ENCODE peak calls at places on chromosome 16, in four cellular contexts. One of them, this sample, is unnamed.

GRCh38 chr16:4699030-4699556 is 5.7 kb downstream of the NUDT16L1 start:
- DNase-seq in psoas muscle: peak; percentile 50
- DNase-seq in CD8-positive, alpha-beta memory T cell: peak; percentile 42
- DNase-seq in GM23248: no peak
- DNase-seq in this sample: no peak

GRCh38 chr16:88810166-88810867 is 1.4 kb downstream of the APRT start:
- DNase-seq in psoas muscle: peak; percentile 56
- DNase-seq in CD8-positive, alpha-beta memory T cell: no peak
- DNase-seq in GM23248: peak; percentile 45
- DNase-seq in this sample: peak; percentile 67

GRCh38 chr16:60485877-60486489 is 1550.3 kb downstream of the CDH8 start:
- DNase-seq in psoas muscle: no peak
- DNase-seq in CD8-positive, alpha-beta memory T cell: no peak
- DNase-seq in GM23248: no peak
- DNase-seq in this sample: no peak

GRCh38 chr16:3458852-3459361 is 15.4 kb downstream of the NAA60 start:
- DNase-seq in psoas muscle: no peak
- DNase-seq in CD8-positive, alpha-beta memory T cell: no peak
- DNase-seq in GM23248: peak; percentile 50
- DNase-seq in this sample: no peak

GRCh38 chr16:28092721-28093382 is 29.3 kb upstream of the GSG1L start:
- DNase-seq in psoas muscle: no peak
- DNase-seq in CD8-positive, alpha-beta memory T cell: no peak
- DNase-seq in GM23248: no peak
- DNase-seq in this sample: peak; percentile 13

GRCh38 chr16:67563708-67564468 is 1.6 kb downstream of the CTCF start:
- DNase-seq in psoas muscle: peak; percentile 83
- DNase-seq in CD8-positive, alpha-beta memory T cell: peak; percentile 56
- DNase-seq in GM23248: peak; percentile 86
- DNase-seq in this sample: no peak

GRCh38 chr16:55908641-55909040 is 33.5 kb upstream of the CES5A start:
- DNase-seq in psoas muscle: no peak
- DNase-seq in CD8-positive, alpha-beta memory T cell: no peak
- DNase-seq in GM23248: no peak
- DNase-seq in this sample: no peak

GRCh38 chr16:27426423-27427408 is 24.7 kb downstream of the IL21R start:
- DNase-seq in psoas muscle: no peak
- DNase-seq in CD8-positive, alpha-beta memory T cell: peak; percentile 88
- DNase-seq in GM23248: peak; percentile 94
- DNase-seq in this sample: no peak

GRCh38 chr16:80806957-80807356 is 2.6 kb upstream of the CDYL2 start:
- DNase-seq in psoas muscle: no peak
- DNase-seq in CD8-positive, alpha-beta memory T cell: peak; percentile 58
- DNase-seq in GM23248: peak; percentile 80
- DNase-seq in this sample: no peak

GRCh38 chr16:3838600-3839401 is 41.7 kb downstream of the CREBBP start:
- DNase-seq in psoas muscle: no peak
- DNase-seq in CD8-positive, alpha-beta memory T cell: no peak
- DNase-seq in GM23248: peak; percentile 16
- DNase-seq in this sample: no peak

GRCh38 chr16:58306327-58306726 is 11.5 kb upstream of the PRSS54 start:
- DNase-seq in psoas muscle: no peak
- DNase-seq in CD8-positive, alpha-beta memory T cell: peak; percentile 55
- DNase-seq in GM23248: peak; percentile 38
- DNase-seq in this sample: peak; percentile 31

GRCh38 chr16:35386619-35387018 is 1927.2 kb downstream of the TP53TG3F start:
- DNase-seq in psoas muscle: no peak
- DNase-seq in CD8-positive, alpha-beta memory T cell: no peak
- DNase-seq in GM23248: no peak
- DNase-seq in this sample: no peak
- H3K9me3 ChIP-seq in psoas muscle: no peaks in the 10 kb centered on the region
- H3K9me3 ChIP-seq in CD8-positive, alpha-beta memory T cell: no peaks in the 10 kb centered on the region
- H3K9me3 ChIP-seq in GM23248: no peaks in the 10 kb centered on the region
- H3K9me3 ChIP-seq in this sample: no peaks in the 10 kb centered on the region

DNA sequence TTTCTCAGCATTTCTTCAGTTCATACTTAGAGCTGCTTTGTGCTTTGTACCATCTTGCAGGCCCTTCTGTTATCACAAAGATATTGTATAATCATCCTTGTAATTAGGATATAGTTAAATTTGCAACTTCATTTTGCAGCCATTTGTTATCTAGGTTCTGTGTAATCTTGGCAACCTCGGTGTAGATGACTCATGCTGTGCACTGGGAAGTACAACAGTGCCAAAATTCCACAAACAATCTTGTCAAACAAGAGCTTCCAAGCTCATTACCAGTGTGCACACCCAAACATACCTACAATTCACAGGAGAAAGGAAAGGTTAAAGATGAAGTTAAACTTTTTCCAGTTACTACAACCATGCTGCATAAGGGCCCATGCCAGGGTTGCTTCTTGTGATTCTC is 1231.8 kb downstream of the CDH11 start:
- DNase-seq in psoas muscle: no peak
- DNase-seq in CD8-positive, alpha-beta memory T cell: no peak
- DNase-seq in GM23248: peak; percentile 30
- DNase-seq in this sample: no peak
- H3K9me3 ChIP-seq in psoas muscle: peaks cover 5% of the 10 kb centered on the region
- H3K9me3 ChIP-seq in CD8-positive, alpha-beta memory T cell: no peaks in the 10 kb centered on the region
- H3K9me3 ChIP-seq in GM23248: no peaks in the 10 kb centered on the region
- H3K9me3 ChIP-seq in this sample: no peaks in the 10 kb centered on the region

DNA sequence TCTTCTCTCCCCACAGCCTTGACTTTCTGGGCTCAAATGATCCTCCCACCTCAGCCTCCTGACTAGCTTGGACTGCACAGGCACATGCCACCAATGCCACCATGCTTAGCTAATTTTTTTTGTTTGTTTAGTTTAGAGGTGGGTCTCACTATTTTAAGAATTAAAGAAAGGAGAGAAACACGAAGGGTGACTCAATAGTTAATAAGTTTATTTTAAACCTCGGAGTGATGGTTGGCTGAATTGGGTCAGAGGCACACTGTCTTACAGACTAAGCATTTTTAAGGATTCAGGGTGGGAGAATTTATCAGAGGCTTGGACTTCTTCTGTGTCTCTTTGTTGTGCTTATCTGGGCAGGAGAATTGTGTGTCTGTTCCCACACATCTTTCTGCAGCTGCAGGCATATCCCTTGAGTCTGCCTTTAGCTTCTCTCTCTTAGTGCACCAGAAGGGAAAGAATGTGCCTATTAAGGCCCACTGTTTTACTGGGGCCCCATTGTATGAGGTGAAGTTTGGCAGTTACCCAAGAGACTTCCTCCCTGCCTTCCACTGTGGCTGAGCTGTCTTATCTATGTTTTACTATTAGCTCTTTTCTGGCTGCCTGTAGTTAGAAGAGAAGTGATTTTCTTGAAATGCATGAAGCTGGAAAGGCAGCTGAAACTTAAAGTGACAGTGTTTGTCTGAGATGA is 2172.0 kb downstream of the TP53TG3F start:
- DNase-seq in psoas muscle: no peak
- DNase-seq in CD8-positive, alpha-beta memory T cell: no peak
- DNase-seq in GM23248: no peak
- DNase-seq in this sample: no peak
- H3K9me3 ChIP-seq in psoas muscle: no peaks in the 10 kb centered on the region
- H3K9me3 ChIP-seq in CD8-positive, alpha-beta memory T cell: no peaks in the 10 kb centered on the region
- H3K9me3 ChIP-seq in GM23248: no peaks in the 10 kb centered on the region
- H3K9me3 ChIP-seq in this sample: no peaks in the 10 kb centered on the region

DNA sequence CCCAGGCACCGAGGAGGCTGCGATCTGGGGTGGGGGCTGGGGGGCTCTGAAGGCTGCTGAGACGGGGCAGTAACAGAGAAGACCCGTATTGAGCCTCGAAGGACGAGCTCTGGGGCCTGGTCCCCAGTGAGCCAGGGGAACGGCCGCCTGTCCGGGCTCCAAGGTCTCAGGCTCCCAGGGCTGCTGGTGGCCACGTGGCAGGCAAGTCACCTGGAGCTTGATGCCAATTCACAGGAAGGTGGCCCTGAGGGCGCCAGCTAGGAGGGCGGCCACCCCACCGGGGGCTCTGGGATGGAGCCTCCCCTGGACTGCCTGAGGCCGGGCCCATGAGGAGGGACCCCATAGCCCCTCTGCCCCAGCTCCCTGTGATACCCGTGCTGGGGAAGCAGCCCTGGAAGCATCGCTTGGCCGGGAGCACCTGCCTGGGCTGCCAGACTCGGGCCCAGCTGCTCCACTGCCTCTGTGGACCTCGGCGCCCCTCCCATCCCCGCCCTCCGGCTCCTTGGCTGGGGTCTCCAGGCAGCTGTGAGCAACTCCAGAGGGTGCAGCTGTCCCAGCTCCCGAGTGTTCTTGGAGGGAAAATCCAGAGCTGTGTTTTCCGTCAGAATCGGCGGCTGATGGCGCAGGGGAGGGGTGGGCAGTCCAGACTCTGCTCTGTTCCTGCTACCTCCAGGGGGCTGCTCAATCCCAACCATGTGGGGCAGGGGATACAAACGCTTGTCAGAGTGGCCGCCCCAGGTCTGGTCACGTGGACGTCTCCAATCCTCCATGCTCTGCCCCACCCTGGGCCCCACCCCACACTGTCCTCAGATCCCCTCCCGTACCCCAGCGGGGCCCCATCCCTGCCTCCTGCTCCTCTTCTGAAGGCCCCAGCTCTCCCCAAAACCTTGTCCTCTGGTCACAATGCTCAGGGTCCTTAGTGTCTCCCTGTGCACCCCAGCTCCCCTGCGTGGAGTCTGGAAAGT is 67.2 kb upstream of the GNG13 start:
- DNase-seq in psoas muscle: peak; percentile 42
- DNase-seq in CD8-positive, alpha-beta memory T cell: peak; percentile 38
- DNase-seq in GM23248: no peak
- DNase-seq in this sample: no peak
- H3K9me3 ChIP-seq in psoas muscle: no peaks in the 10 kb centered on the region
- H3K9me3 ChIP-seq in CD8-positive, alpha-beta memory T cell: no peaks in the 10 kb centered on the region
- H3K9me3 ChIP-seq in GM23248: no peaks in the 10 kb centered on the region
- H3K9me3 ChIP-seq in this sample: no peaks in the 10 kb centered on the region

DNA sequence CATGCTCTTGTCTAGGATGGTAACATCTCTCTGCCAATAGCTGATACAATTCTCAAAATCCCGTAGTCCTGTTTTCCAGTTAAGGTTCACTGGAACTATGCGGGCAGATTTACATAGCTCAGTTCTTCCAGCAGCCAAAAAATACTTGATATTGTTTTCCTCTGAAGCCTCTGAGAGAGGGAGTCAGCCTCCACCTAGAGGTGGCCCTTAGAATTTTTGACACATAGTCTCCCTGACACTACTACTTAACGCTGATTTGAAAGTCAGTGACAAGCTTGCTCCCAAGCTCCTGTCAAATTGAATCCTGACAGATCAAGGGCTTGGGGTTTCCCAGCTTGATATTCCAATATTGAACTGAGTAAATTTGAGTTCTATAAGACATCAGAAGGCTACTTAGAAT is 1780.1 kb downstream of the TP53TG3F start:
- DNase-seq in psoas muscle: no peak
- DNase-seq in CD8-positive, alpha-beta memory T cell: no peak
- DNase-seq in GM23248: no peak
- DNase-seq in this sample: no peak
- H3K9me3 ChIP-seq in psoas muscle: no peaks in the 10 kb centered on the region
- H3K9me3 ChIP-seq in CD8-positive, alpha-beta memory T cell: no peaks in the 10 kb centered on the region
- H3K9me3 ChIP-seq in GM23248: no peaks in the 10 kb centered on the region
- H3K9me3 ChIP-seq in this sample: no peaks in the 10 kb centered on the region

GRCh38 chr16:79253100-79253631 is 347.4 kb downstream of the MAF start:
- DNase-seq in psoas muscle: no peak
- DNase-seq in CD8-positive, alpha-beta memory T cell: no peak
- DNase-seq in GM23248: no peak
- DNase-seq in this sample: no peak

GRCh38 chr16:79250457-79251098 is 350.0 kb downstream of the MAF start:
- DNase-seq in psoas muscle: no peak
- DNase-seq in CD8-positive, alpha-beta memory T cell: no peak
- DNase-seq in GM23248: no peak
- DNase-seq in this sample: no peak

DNA sequence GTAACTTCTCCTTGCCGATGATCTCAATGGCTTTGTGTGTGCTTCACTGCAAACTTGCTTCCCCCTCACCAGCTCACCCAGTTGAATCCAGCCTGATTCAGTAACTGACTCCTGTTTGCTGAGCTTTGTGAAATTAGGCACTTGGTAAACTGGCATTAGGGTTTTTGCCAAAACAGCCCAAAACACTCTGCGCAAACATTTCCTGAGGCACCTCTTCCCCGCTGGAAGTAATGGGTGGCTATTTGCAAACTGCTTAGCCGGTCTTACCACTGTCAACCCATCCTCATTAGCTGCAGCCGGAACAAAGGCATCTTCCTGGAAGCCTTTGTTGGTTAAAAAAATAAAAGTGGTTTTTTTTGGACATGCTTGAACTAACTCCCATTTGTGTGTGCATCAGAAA is 353.2 kb downstream of the MAF start:
- DNase-seq in psoas muscle: no peak
- DNase-seq in CD8-positive, alpha-beta memory T cell: no peak
- DNase-seq in GM23248: no peak
- DNase-seq in this sample: no peak
- H3K9me3 ChIP-seq in psoas muscle: no peaks in the 10 kb centered on the region
- H3K9me3 ChIP-seq in CD8-positive, alpha-beta memory T cell: no peaks in the 10 kb centered on the region
- H3K9me3 ChIP-seq in GM23248: no peaks in the 10 kb centered on the region
- H3K9me3 ChIP-seq in this sample: no peaks in the 10 kb centered on the region

GRCh38 chr16:10039220-10040096 is 142.8 kb downstream of the GRIN2A start:
- DNase-seq in psoas muscle: no peak
- DNase-seq in CD8-positive, alpha-beta memory T cell: no peak
- DNase-seq in GM23248: no peak
- DNase-seq in this sample: no peak

GRCh38 chr16:10033561-10033960 is 148.7 kb downstream of the GRIN2A start:
- DNase-seq in psoas muscle: no peak
- DNase-seq in CD8-positive, alpha-beta memory T cell: no peak
- DNase-seq in GM23248: no peak
- DNase-seq in this sample: no peak

GRCh38 chr16:10040136-10041080 is 141.8 kb downstream of the GRIN2A start:
- DNase-seq in psoas muscle: no peak
- DNase-seq in CD8-positive, alpha-beta memory T cell: no peak
- DNase-seq in GM23248: no peak
- DNase-seq in this sample: no peak

GRCh38 chr16:10036951-10037350 is 145.3 kb downstream of the GRIN2A start:
- DNase-seq in psoas muscle: no peak
- DNase-seq in CD8-positive, alpha-beta memory T cell: no peak
- DNase-seq in GM23248: no peak
- DNase-seq in this sample: no peak

GRCh38 chr16:10037771-10038170 is 144.5 kb downstream of the GRIN2A start:
- DNase-seq in psoas muscle: no peak
- DNase-seq in CD8-positive, alpha-beta memory T cell: no peak
- DNase-seq in GM23248: no peak
- DNase-seq in this sample: no peak
- H3K9me3 ChIP-seq in psoas muscle: no peaks in the 10 kb centered on the region
- H3K9me3 ChIP-seq in CD8-positive, alpha-beta memory T cell: no peaks in the 10 kb centered on the region
- H3K9me3 ChIP-seq in GM23248: no peaks in the 10 kb centered on the region
- H3K9me3 ChIP-seq in this sample: no peaks in the 10 kb centered on the region

DNA sequence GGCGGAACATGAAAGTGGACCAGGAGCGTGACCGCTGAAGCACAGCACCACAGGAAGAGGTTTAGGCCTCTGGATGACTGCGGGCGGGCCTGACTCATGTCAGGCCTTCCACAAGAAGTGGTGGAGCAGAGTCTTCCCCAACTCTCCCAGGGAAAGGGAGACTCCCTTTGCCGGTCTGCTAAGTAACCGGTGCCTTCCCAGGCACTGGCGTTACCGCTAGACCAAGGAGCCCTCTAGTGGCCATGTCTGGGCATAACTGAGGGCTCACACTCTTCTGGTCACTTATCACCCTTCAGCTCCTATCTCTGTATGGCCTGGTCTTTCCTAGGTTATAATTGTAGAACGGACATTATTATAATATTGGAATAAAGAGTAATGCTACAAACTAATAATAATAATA is 1931.9 kb downstream of the TP53TG3F start:
- DNase-seq in psoas muscle: no peak
- DNase-seq in CD8-positive, alpha-beta memory T cell: no peak
- DNase-seq in GM23248: peak; percentile 55
- DNase-seq in this sample: peak; percentile 39
- H3K9me3 ChIP-seq in psoas muscle: no peaks in the 10 kb centered on the region
- H3K9me3 ChIP-seq in CD8-positive, alpha-beta memory T cell: no peaks in the 10 kb centered on the region
- H3K9me3 ChIP-seq in GM23248: no peaks in the 10 kb centered on the region
- H3K9me3 ChIP-seq in this sample: no peaks in the 10 kb centered on the region